ENCODE peak calls at places on chromosomes 13 and 19, in five cellular contexts. Q is right lobe of liver; U is aorta; Z is effector memory CD4-positive, alpha-beta T cell; B is tibial nerve. C is an unnamed sample.

GRCh38 chr13:113875829-113876228 is 12.0 kb upstream of the GAS6 start:
- DNase-seq in Q (no peak), Z (peak; percentile 38), U (no peak), B (no peak), C (no peak)

GRCh38 chr13:26561636-26562537 is 4.4 kb downstream of the WASF3 start:
- DNase-seq in Q (no peak), Z (no peak), B (no peak), U (no peak), C (no peak)

GRCh38 chr19:46915386-46915785 is 54.6 kb downstream of the ARHGAP35 start:
- DNase-seq in B (no peak), Z (no peak), Q (no peak), U (no peak), C (no peak)

GRCh38 chr13:47094734-47095434 is 198.0 kb upstream of the HTR2A start:
- DNase-seq in B (no peak), Z (no peak), U (no peak), Q (no peak), C (no peak)

GRCh38 chr13:65959305-65959704 is 1270.8 kb downstream of the PCDH9 start:
- DNase-seq in U (no peak), Q (no peak), B (no peak), Z (no peak), C (no peak)

GRCh38 chr19:49327878-49328544 is 3.0 kb upstream of the SLC6A16 start:
- DNase-seq in Z (no peak), U (no peak), Q (no peak), B (no peak), C (no peak)

GRCh38 chr19:2678043-2678671 is 24.3 kb downstream of the GNG7 start:
- DNase-seq in B (no peak), U (no peak), Q (no peak), Z (no peak), C (peak; percentile 21)

GRCh38 chr13:65744761-65745160 is 1485.4 kb downstream of the PCDH9 start:
- DNase-seq in Z (no peak), B (no peak), Q (no peak), U (no peak), C (no peak)

GRCh38 chr19:55253842-55254624 is 4.8 kb downstream of the PPP6R1 start:
- DNase-seq in Z (peak; percentile 34), Q (no peak), B (no peak), U (peak; percentile 47), C (peak; percentile 21)

GRCh38 chr19:48036765-48037164 is 7.1 kb downstream of the CABP5 start:
- DNase-seq in Z (no peak), Q (no peak), U (no peak), B (no peak), C (no peak)

GRCh38 chr13:20819715-20820114 is 46.0 kb upstream of the EEF1AKMT1 start:
- DNase-seq in Q (no peak), B (no peak), Z (no peak), U (no peak), C (no peak)

GRCh38 chr13:55788548-55788947 is 1352.2 kb upstream of the PRR20A start:
- DNase-seq in Z (no peak), Q (no peak), U (no peak), B (no peak), C (no peak)

GRCh38 chr19:609001-609340 is 19.3 kb downstream of the HCN2 start:
- DNase-seq in Q (no peak), U (peak; percentile 82), B (no peak), Z (no peak), C (no peak)

GRCh38 chr13:98475521-98475920 is 101.4 kb downstream of the STK24 start:
- DNase-seq in Q (no peak), B (no peak), Z (no peak), U (peak; percentile 62), C (no peak)

GRCh38 chr19:39474139-39474620 is 6.5 kb upstream of the TIMM50 start:
- DNase-seq in U (no peak), B (no peak), Q (peak; percentile 67), Z (peak; percentile 52), C (peak; percentile 67)

GRCh38 chr13:29763426-29764180 is 86.8 kb downstream of the UBL3 start:
- DNase-seq in U (no peak), Q (no peak), B (no peak), Z (no peak), C (no peak)

GRCh38 chr13:109401891-109402290 is 384.5 kb downstream of the IRS2 start:
- DNase-seq in B (no peak), U (no peak), Z (no peak), Q (no peak), C (no peak)

GRCh38 chr13:106874308-106874707 is 306.4 kb upstream of the ARGLU1 start:
- DNase-seq in Z (no peak), U (no peak), Q (no peak), B (no peak), C (no peak)

GRCh38 chr19:37309834-37310575 is 60.9 kb upstream of the ZNF527 start:
- DNase-seq in Q (no peak), B (no peak), Z (no peak), U (no peak), C (no peak)

GRCh38 chr13:112688560-112689497 is 1.0 kb upstream of the ATP11A start:
- DNase-seq in Z (no peak), U (peak; percentile 66), B (no peak), Q (no peak), C (no peak)

DNA sequence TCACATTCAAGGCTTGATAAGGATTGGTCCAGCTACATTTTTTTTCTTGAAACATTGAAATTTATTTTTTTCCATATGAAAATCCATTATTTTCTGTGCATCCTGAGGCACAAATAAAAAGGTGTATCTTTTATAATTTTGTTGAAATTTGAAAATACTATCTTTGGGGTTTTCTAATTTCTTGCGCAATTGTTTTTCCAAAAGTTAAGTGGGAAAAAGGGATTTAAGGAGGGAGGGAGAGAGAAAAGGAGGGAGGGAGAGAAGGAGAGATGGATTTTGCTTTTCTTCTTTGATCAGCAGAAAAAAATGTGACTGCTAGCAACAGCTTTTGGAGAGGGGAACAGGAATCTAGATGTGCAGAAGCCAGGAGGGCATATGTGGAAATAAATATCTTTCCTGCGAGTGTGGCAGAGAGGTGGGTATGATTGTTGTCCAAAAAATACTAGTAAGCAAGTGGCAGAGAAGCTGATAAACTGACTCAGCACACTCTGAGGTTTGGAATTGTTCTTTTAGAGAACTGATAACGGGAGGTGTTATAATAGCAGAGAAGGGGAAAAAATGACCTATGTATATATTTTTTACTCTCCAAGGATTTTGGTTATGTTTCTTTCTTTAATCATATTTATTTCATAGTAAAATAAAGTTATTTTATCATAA is 61.2 kb upstream of the EDNRB start:
- DNase-seq in B (no peak), Z (no peak), U (no peak), Q (no peak), C (no peak)
- H3K27ac ChIP-seq in B (no peak overlapping the region), Z (no peak overlapping the region), U (no peak overlapping the region), Q (no peak overlapping the region), C (no peak overlapping the region)

GRCh38 chr19:42478765-42479307 is 36.1 kb upstream of the CXCL17 start:
- DNase-seq in Z (no peak), Q (no peak), U (no peak), B (no peak), C (no peak)

GRCh38 chr19:42477117-42477516 is 34.4 kb upstream of the CXCL17 start:
- DNase-seq in Q (no peak), Z (no peak), B (no peak), U (no peak), C (no peak)

GRCh38 chr19:42479736-42480135 is 37.0 kb upstream of the CXCL17 start:
- DNase-seq in B (no peak), Z (no peak), U (no peak), Q (no peak), C (no peak)

GRCh38 chr19:42477933-42478332 is 35.2 kb upstream of the CXCL17 start:
- DNase-seq in Q (no peak), Z (no peak), U (no peak), B (no peak), C (no peak)

GRCh38 chr19:42480335-42481095 is 37.8 kb upstream of the CXCL17 start:
- DNase-seq in Z (no peak), U (no peak), Q (no peak), B (no peak), C (peak; percentile 50)
- H3K27ac ChIP-seq in Z (no peak overlapping the region), U (no peak overlapping the region), Q (peak overlapping the region; percentile 54), B (no peak overlapping the region), C (peak overlapping the region; percentile 28)

GRCh38 chr13:25001807-25002206 is 94.1 kb upstream of the PABPC3 start:
- DNase-seq in U (no peak), Q (no peak), B (no peak), Z (no peak), C (no peak)
- H3K27ac ChIP-seq in U (no peak overlapping the region), Q (no peak overlapping the region), B (no peak overlapping the region), Z (no peak overlapping the region), C (no peak overlapping the region)

GRCh38 chr13:39931505-39931904 is 276.0 kb downstream of the COG6 start:
- DNase-seq in Q (no peak), Z (no peak), B (no peak), U (no peak), C (no peak)

GRCh38 chr13:39929583-39929982 is 274.1 kb downstream of the COG6 start:
- DNase-seq in Z (no peak), B (no peak), U (no peak), Q (no peak), C (no peak)

GRCh38 chr13:39930544-39931444 is 275.3 kb downstream of the COG6 start:
- DNase-seq in U (no peak), B (no peak), Z (no peak), Q (no peak), C (no peak)

GRCh38 chr13:39935155-39935554 is 279.7 kb downstream of the COG6 start:
- DNase-seq in Q (no peak), U (no peak), Z (no peak), B (no peak), C (no peak)

DNA sequence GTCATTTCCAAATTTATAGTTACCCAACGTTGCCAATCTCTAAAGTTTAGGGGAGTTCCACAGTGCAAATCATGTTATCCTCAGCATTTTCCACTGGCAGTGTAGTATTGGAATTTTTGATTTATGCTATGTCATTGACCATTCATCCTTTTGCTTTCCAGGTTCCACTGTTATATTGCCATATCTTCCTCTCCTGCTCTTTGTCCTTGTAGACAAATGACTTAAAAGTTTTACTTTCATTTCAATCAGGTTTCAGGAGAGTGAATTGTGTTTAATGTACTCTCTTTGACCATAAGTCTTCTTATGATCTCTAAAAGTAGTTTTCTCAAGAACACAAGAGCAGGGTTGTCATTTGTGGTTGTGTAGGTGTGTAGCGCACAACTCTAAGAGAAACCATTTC is 274.6 kb downstream of the COG6 start:
- DNase-seq in B (no peak), U (no peak), Q (no peak), Z (no peak), C (no peak)
- H3K27ac ChIP-seq in B (no peak overlapping the region), U (no peak overlapping the region), Q (no peak overlapping the region), Z (no peak overlapping the region), C (no peak overlapping the region)